ENCODE peak calls at places on chromosomes 2 and 18, in nine cellular contexts. G is tibial artery, D is psoas muscle, B is suprapubic skin, A is OCI-LY7, W is endothelial cell, I is kidney, C is A549, Z is adrenal gland. H is an unnamed sample.

GRCh38 chr18:5620284-5620683 is 76.5 kb upstream of the EPB41L3 start:
- DNase-seq in G (no peak), Z (no peak), W (no peak), C (no peak), B (no peak), A (no peak), D (no peak), I (no peak), H (no peak)

GRCh38 chr2:156435725-156436476 is at the start of gene GPD2:
- DNase-seq in D (peak), G (peak), Z (peak), W (peak), I (peak), A (peak), C (peak), B (peak), H (no peak)

GRCh38 chr2:210524533-210524932 is 31.9 kb upstream of the CPS1 start:
- DNase-seq in D (no peak), I (no peak), W (no peak), Z (no peak), A (no peak), B (no peak), G (no peak), C (no peak), H (no peak)

GRCh38 chr2:25832897-25833296 is 45.4 kb downstream of the ASXL2 start:
- DNase-seq in I (no peak), G (no peak), C (no peak), Z (no peak), B (no peak), A (no peak), D (no peak), W (no peak), H (no peak)

GRCh38 chr2:211205358-211205757 is 649.0 kb downstream of the CPS1 start:
- DNase-seq in G (no peak), B (no peak), I (no peak), W (no peak), D (no peak), A (no peak), C (no peak), Z (no peak), H (no peak)

GRCh38 chr18:61554117-61554776 is 221.0 kb downstream of the CDH20 start:
- DNase-seq in Z (no peak), A (no peak), B (no peak), I (peak), G (no peak), W (no peak), C (no peak), D (no peak), H (no peak)

GRCh38 chr2:43542285-43542933 is 53.4 kb downstream of the THADA start:
- DNase-seq in I (no peak), C (peak), G (no peak), Z (no peak), D (no peak), A (peak), B (no peak), W (no peak), H (no peak)

GRCh38 chr2:41894563-41895333 is 153.1 kb upstream of the PKDCC start:
- DNase-seq in Z (no peak), I (no peak), B (no peak), A (no peak), D (no peak), G (no peak), C (no peak), W (no peak), H (no peak)

GRCh38 chr2:161947394-161947793 is 126.6 kb downstream of the DPP4 start:
- DNase-seq in C (no peak), I (no peak), Z (no peak), A (no peak), W (no peak), G (no peak), B (no peak), D (no peak), H (no peak)

GRCh38 chr18:46449033-46449432 is 208.0 kb downstream of the LOXHD1 start:
- DNase-seq in C (no peak), G (no peak), W (no peak), I (no peak), A (no peak), Z (no peak), D (no peak), B (no peak), H (no peak)

DNA sequence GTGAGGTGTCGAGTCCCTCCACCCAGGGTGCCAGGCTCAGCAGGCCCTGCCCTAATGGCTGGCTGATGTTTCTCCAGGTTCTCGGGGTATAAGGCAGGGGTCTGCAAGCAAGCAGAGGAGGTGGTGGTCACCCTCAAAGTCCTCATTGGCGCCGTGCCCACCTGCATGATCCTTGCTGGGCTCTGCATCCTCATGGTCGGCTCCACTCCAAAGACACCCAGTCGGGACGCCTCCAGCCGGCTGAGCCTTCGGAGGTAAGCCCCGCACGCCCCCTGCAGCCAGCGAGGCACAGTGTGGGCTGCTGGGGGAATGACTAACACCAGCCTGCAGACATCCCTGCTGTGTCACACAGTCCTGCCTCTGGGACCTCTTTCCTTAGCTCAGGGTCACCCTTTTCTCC is 14.1 kb downstream of the MFSD2B start:
- DNase-seq in D (no peak), C (peak), A (no peak), I (no peak), W (no peak), G (no peak), Z (no peak), B (no peak), H (no peak)
- TF ChIP-seq CTCF in D (no peak), C (peak), A (no peak), I (no peak), W (no peak), G (no peak), Z (no peak), B (no peak), H (no peak)

DNA sequence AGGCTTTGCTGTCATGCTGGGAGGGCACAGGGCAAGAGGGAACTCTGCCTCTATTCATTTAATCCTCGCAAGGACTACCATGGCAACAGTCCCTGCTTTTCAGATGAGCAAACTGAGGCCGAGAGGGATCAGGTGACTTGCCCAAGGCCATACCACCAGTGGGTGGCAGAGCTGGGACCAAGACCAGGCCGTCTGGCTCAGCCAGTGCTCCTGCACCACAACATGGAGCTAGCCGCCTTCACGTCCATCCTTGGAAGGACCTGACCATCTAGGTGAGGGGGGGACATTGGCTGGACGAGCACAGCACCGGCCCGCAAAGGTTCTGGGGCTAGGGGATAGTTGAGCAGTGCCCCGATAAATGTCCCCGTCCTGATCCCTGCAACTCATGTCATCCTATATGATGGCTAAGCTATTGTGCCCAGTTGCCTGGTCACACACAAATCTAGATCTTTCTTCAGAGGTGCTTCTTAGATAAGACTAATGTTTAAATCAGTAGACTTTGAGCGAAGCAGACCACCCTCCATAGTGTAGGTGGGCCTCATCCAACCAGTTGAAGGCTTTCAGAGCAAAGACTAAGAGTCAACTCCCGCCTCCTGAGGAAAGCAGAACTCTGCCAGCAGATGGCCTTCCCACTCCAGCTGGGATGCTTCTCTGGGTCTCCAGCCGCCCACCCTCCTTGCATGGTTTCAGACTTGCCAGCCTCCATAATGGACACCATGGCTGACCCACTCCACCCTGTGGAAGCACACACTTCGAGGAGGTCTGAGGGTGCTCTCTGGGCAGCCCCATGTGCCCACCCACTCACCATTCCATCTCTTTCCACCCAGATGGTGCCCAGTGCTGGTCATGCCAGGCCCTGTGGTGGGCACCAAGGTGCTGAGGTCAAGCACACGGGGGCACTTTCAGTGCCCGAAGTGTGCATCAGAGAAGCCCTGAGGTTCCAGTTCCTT is 214.8 kb upstream of the RAB6C start:
- DNase-seq in B (no peak), G (no peak), A (no peak), W (no peak), Z (no peak), D (no peak), C (no peak), I (no peak), H (no peak)
- TF ChIP-seq CTCF in B (no peak), G (no peak), A (peak), W (no peak), Z (no peak), D (no peak), C (no peak), I (no peak), H (no peak)

DNA sequence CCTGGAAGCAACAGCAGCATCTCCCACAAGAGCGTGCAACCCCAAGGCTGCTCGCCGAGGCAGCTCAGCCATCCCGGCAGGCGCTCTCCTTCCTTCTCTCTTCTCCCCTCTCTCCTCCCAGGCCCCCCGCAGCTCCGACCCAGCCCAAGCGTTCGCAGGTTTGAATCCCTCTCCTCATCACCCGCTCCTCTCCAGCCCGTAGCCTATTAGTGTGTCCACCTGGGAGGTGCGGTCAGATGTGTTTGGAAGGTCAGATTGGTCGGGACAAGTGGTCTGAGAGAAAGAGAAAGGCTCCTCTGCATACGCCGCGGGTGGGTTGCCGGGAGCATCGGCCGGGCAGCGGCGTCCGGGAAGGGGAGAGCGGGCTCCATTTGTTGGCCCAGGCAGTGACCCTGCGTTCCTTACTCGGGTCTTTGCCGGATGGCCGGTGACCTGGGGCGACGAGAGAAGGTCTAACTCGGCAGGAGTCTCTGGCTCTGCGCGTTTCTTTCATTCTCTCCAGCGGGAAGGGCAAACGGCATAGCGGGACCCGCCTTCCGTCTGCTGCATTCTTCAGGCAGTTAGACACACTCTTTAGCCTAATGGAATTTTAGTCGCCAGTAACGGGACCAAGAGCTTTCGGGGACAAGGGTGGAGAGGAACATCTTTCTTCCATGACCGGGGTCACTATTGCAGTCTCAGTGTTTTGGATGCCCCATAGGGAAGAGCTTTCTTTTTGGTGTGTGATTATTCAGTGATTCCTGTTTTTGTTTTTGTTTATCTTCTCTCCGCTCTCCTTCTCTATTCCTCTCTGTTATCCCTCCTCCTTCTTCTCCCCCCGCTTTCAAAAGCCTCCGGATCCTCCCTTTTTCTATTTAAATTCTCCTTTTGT is 1.1 kb upstream of the TMEFF2 start:
- DNase-seq in W (peak), G (no peak), C (peak), B (peak), A (no peak), D (peak), I (peak), Z (peak), H (no peak)
- TF ChIP-seq CTCF in W (no peak), G (no peak), C (no peak), B (no peak), A (no peak), D (no peak), I (no peak), Z (no peak), H (no peak)

DNA sequence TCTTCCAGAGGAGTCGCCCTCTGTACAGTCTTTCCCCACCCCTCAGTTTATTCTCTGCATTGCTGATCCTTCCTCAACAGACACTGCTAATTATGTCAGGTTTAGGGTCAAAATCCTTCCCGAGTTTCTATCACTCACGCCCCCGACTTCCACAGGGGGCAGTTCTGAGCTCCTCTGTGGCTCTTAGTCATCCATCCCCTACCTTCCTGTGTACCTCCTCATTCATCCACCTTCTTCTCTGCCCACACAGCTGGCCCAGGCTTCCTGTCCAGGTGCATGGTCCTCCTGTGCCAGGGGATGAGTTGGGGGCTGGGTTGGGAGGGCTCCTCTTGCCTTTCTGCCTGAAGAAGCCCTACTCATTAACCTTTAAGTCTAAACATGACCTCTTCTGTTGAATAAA is 202.9 kb downstream of the ARL4C start:
- DNase-seq in G (no peak), C (no peak), W (no peak), Z (no peak), I (no peak), A (peak), D (no peak), B (no peak), H (no peak)
- TF ChIP-seq CTCF in G (no peak), C (no peak), W (no peak), Z (no peak), I (no peak), A (peak), D (no peak), B (no peak), H (no peak)

DNA sequence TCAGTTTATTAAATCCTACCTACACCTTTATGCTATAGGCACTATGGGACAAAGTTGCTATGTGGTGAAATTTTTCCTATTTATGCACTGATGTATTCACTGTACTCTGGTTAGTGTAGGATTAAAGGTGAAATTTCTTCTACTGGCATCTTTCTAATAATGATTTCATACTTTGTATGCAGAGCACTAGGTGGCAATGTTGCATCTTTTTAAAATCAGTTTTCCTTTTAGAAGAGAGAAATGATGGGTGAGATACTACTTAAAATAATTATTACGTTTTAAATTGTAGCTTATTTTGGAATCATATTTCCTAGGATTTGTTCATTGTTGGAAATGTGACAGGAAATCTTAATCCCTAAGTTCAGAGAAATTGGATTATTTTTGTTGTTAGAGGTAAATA is 150.9 kb downstream of the CD8B2 start:
- DNase-seq in B (no peak), W (no peak), Z (no peak), I (no peak), D (no peak), G (no peak), C (no peak), A (peak), H (no peak)
- TF ChIP-seq CTCF in B (no peak), W (peak), Z (peak), I (peak), D (peak), G (peak), C (peak), A (peak), H (peak)

DNA sequence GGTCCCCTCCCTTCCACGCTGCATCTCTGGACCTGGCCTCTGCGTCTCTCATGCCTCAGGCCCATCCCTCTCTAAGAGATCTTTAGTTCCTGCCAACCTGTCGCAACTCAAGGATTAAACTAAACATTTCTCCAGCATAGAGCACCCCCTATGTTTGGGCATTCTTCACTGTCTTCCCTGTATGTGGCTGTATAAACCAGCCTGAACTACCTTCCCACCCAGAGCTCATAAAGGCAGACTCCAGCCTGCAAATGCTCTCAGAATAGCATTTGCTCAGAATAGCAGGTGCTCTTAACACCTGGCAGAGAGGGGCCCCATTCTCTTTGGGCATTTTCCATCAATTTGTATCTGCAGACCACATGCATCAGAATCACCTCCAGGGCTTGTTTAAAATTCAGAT is 83.4 kb downstream of the EHD3 start:
- DNase-seq in A (no peak), W (no peak), I (no peak), Z (no peak), C (no peak), D (no peak), G (no peak), B (no peak), H (no peak)
- TF ChIP-seq CTCF in A (peak), W (no peak), I (no peak), Z (no peak), C (no peak), D (no peak), G (no peak), B (no peak), H (no peak)

H was measured in D721Med.